ENCODE peak calls at places on chromosomes 4 and X, in five cellular contexts. D is mesenchymal stem cell, M is fibroblast of lung, G is IMR-90, L is mammary epithelial cell. C is an unnamed sample.
A peak's percentile ranks its signal among the peaks of the same experiment; 100 is the strongest.

GRCh38 chrX:39484669-39485068 is 613.1 kb downstream of the BCOR start:
- DNase-seq in L (no peak), D (no peak), G (no peak), M (no peak), C (no peak)

GRCh38 chr4:123939621-123940020 is 543.0 kb downstream of the SPRY1 start:
- DNase-seq in M (peak; percentile 91), D (peak; percentile 84), G (peak; percentile 88), L (peak; percentile 80), C (peak; percentile 16)

GRCh38 chrX:44484607-44485146 is 58.0 kb downstream of the FUNDC1 start:
- DNase-seq in G (no peak), M (no peak), D (no peak), L (no peak), C (no peak)

GRCh38 chrX:38099688-38100087 is 93.3 kb downstream of the SYTL5 start:
- DNase-seq in M (no peak), G (no peak), D (no peak), L (no peak), C (no peak)

GRCh38 chr4:26085581-26085980 is 171.6 kb downstream of the SMIM20 start:
- DNase-seq in G (no peak), L (no peak), M (no peak), D (no peak), C (no peak)

GRCh38 chrX:136162827-136163427 is 15.6 kb downstream of the FHL1 start:
- DNase-seq in M (peak; percentile 42), G (peak; percentile 43), L (peak; percentile 45), D (peak; percentile 70), C (peak; percentile 55)

GRCh38 chr4:90845777-90846176 is 718.6 kb downstream of the CCSER1 start:
- DNase-seq in L (no peak), D (peak; percentile 36), G (no peak), M (peak; percentile 17), C (no peak)

GRCh38 chr4:138588501-138588900 is 346.4 kb upstream of the SLC7A11 start:
- DNase-seq in M (peak; percentile 5), D (no peak), L (no peak), G (no peak), C (no peak)

GRCh38 chr4:176376032-176376614 is 56.4 kb downstream of the SPCS3 start:
- DNase-seq in G (peak; percentile 53), M (peak; percentile 23), D (peak; percentile 33), L (no peak), C (peak; percentile 7)

GRCh38 chr4:8854016-8854415 is 17.6 kb downstream of the HMX1 start:
- DNase-seq in D (no peak), G (no peak), L (no peak), M (no peak), C (no peak)

GRCh38 chrX:55488559-55489314 is 911 bp downstream of the USP51 start:
- DNase-seq in G (peak; percentile 8), L (no peak), D (peak; percentile 64), M (peak; percentile 45), C (peak; percentile 71)

GRCh38 chrX:105126201-105126600 is 94.3 kb downstream of the TEX13A start:
- DNase-seq in L (peak; percentile 58), M (no peak), G (no peak), D (peak; percentile 1), C (no peak)

GRCh38 chr4:94892051-94892450 is 134.3 kb downstream of the BMPR1B start:
- DNase-seq in M (peak; percentile 48), G (no peak), L (no peak), D (no peak), C (no peak)

GRCh38 chrX:133726211-133726630 is 259.2 kb downstream of the GPC3 start:
- DNase-seq in M (peak; percentile 68), D (peak; percentile 54), L (peak; percentile 77), G (peak; percentile 73), C (peak; percentile 9)

DNA sequence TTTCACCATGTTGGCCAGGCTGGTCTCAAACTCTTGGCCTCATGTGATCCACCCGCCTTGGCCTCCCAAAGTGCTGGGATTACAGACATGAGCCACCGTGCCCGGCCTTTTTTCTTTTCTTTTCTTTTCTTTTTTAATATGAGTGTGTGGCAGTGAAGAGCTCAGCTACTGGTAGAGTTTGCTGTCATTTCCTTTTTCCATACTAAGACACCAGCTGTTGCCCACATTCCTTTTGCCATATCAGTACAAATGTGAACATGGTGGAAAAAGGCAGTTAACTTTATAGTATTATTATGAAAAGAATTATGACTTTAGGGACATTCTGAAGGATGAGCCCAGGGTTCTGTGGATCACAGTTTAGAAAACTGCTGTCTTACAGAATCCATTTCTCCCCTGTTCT is 69.8 kb downstream of the EGF start:
- DNase-seq in D (no peak), G (no peak), M (no peak), L (no peak), C (no peak)
- H2AFZ ChIP-seq in D (no peak overlapping the region), G (no peak overlapping the region), M (no peak overlapping the region), L (no peak overlapping the region), C (no peak overlapping the region)

GRCh38 chr4:78560296-78560963 is 8.9 kb downstream of the ANXA3 start:
- DNase-seq in M (peak; percentile 95), L (peak; percentile 75), D (peak; percentile 74), G (peak; percentile 94), C (peak; percentile 65)
- H3K4me1 ChIP-seq in M (peaks cover 10% of the 10 kb centered on the region), L (peaks cover 75% of the 10 kb centered on the region), D (peaks cover 3% of the 10 kb centered on the region), G (peaks cover 17% of the 10 kb centered on the region), C (peaks cover 54% of the 10 kb centered on the region)

DNA sequence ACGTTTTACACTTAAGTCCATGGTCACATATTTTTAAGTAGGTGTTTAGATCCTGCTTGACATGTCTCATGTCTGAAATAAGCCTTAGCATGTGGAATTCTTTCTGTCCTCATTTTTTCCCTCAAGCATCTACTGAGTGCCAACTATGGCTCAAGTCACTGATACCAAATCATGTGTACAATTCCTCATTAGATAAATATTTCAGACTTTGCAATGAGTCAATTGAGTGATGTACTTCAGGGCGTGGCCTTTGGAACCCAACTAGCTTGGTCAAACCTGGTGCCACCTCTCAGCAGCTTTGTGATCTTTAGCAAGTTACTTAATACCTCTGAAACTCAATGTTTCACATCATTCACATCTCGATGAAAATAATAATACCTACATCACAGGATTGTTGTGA is 12.6 kb upstream of the JADE1 start:
- DNase-seq in D (no peak), G (no peak), L (peak; percentile 54), M (no peak), C (no peak)
- H3K27ac ChIP-seq in D (no peak overlapping the region), G (no peak overlapping the region), L (no peak overlapping the region), M (no peak overlapping the region), C (no peak overlapping the region)

DNA sequence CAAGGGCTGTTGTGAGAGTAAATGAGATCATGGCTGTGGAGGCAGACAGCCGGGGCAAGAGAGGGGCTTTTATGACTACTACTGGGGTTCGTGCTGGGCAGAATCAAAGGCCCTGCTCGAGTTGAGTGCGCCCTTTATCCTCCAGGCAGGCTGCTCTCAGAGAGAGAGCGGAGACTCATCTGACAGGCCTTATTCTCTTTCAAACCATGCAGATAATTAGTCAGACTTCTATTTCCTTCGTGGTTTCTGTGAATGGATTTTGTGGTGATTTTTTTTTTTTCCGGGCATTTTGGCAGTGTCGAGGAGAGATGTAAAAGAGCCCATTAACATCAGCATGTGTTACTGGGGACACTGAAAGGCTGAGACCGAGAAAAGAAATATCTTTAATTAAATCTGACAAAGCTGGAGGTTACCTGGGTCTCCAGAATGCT is 73.6 kb downstream of the MED28 start:
- DNase-seq in G (no peak), D (no peak), M (peak; percentile 66), L (peak; percentile 83), C (no peak)
- H2AFZ ChIP-seq in G (no peak overlapping the region), D (no peak overlapping the region), M (no peak overlapping the region), L (no peak overlapping the region), C (no peak overlapping the region)

GRCh38 chr4:7704625-7705024 is 235.0 kb downstream of the AFAP1 start:
- DNase-seq in M (no peak), D (no peak), G (no peak), L (no peak), C (no peak)

GRCh38 chr4:7704091-7704490 is 235.6 kb downstream of the AFAP1 start:
- DNase-seq in L (no peak), M (no peak), G (no peak), D (no peak), C (no peak)

GRCh38 chr4:7703669-7704068 is 236.0 kb downstream of the AFAP1 start:
- DNase-seq in G (no peak), D (no peak), L (no peak), M (no peak), C (no peak)

GRCh38 chr4:7705602-7706001 is 234.1 kb downstream of the AFAP1 start:
- DNase-seq in L (no peak), M (no peak), G (no peak), D (no peak), C (no peak)

GRCh38 chr4:7705062-7705461 is 234.6 kb downstream of the AFAP1 start:
- DNase-seq in M (no peak), D (no peak), G (no peak), L (no peak), C (no peak)
- H3K4me1 ChIP-seq in M (no peaks in the 10 kb centered on the region), D (peaks cover 26% of the 10 kb centered on the region), G (no peaks in the 10 kb centered on the region), L (peaks cover 11% of the 10 kb centered on the region), C (no peaks in the 10 kb centered on the region)

DNA sequence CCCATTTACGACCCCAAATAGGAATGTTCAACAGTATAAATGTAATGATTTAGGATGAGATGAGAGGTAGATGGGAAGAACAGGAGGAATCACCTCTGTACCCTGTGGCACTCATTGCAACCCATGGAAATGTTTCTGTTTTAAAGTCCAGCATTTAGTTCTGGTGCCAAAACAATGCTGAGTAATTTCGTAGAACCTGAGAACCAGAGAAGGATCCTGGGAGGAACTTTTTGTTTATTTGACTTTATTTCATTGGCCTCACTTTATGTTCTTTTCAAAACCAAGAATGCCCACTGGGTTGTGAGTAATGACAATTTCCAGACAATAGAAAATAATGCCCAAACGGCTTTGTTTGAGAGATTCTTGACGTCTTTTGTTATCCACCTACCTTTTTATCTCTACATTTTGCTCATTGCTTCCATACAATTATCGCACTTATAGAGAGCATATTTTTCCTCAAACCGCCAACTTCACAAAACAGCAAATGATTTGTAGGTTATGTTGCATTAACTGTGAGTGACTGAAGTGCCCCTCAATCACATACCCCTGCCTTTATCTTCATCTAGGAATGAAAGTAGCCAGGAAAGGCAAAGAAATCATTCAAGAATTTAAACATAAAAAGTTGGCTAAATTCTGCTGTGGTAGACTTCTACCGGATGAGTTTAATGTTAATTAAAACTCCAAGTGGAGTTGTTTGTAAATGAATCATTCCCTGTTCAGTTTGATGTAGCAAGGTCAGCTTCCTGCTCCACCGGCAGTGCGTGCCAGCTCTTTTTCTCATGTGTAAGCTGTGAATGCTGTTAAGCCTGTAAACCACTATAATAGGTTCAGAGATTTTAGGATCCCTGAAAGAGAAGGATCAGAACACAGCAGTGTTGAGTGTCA is 111.5 kb downstream of the SHROOM3 start:
- DNase-seq in G (peak; percentile 86), D (peak; percentile 82), M (peak; percentile 94), L (peak; percentile 72), C (peak; percentile 37)
- H3K27ac ChIP-seq in G (peak overlapping the region; percentile 74), D (peak overlapping the region; percentile 93), M (no peak overlapping the region), L (peak overlapping the region; percentile 66), C (peak overlapping the region; percentile 86)

C was measured in hepatocyte.